ENCODE peak calls at places on chromosomes 6 and 20, in seven cellular contexts. One of them, this sample, is unnamed.

GRCh38 chr6:12010635-12011275 is 1.4 kb upstream of the HIVEP1 start:
- DNase-seq in GM12878: no peak
- DNase-seq in H1: peak
- DNase-seq in HCT116: no peak
- DNase-seq in SK-N-SH: peak
- DNase-seq in HepG2: no peak
- DNase-seq in K562: peak
- DNase-seq in this sample: peak

GRCh38 chr20:36092424-36093024 is 62.0 kb upstream of the EPB41L1 start:
- DNase-seq in H1: peak
- DNase-seq in SK-N-SH: peak
- DNase-seq in GM12878: no peak
- DNase-seq in HepG2: no peak
- DNase-seq in K562: peak
- DNase-seq in HCT116: no peak
- DNase-seq in this sample: no peak

GRCh38 chr6:122798099-122798641 is 9.1 kb downstream of the SMPDL3A start:
- DNase-seq in GM12878: no peak
- DNase-seq in K562: no peak
- DNase-seq in HepG2: peak
- DNase-seq in SK-N-SH: no peak
- DNase-seq in HCT116: peak
- DNase-seq in H1: no peak
- DNase-seq in this sample: peak

GRCh38 chr20:47167846-47168245 is 188.7 kb downstream of the ZMYND8 start:
- DNase-seq in GM12878: no peak
- DNase-seq in K562: no peak
- DNase-seq in HepG2: no peak
- DNase-seq in HCT116: no peak
- DNase-seq in H1: no peak
- DNase-seq in SK-N-SH: no peak
- DNase-seq in this sample: no peak

GRCh38 chr6:40816601-40817000 is 222.4 kb downstream of the UNC5CL start:
- DNase-seq in GM12878: no peak
- DNase-seq in H1: no peak
- DNase-seq in SK-N-SH: no peak
- DNase-seq in HepG2: no peak
- DNase-seq in K562: no peak
- DNase-seq in HCT116: no peak
- DNase-seq in this sample: no peak

GRCh38 chr6:149636116-149636515 is 12.4 kb downstream of the KATNA1 start:
- DNase-seq in HepG2: no peak
- DNase-seq in K562: no peak
- DNase-seq in SK-N-SH: no peak
- DNase-seq in HCT116: peak
- DNase-seq in H1: no peak
- DNase-seq in GM12878: no peak
- DNase-seq in this sample: no peak

GRCh38 chr6:134585529-134585873 is 267.6 kb upstream of the SGK1 start:
- DNase-seq in K562: peak
- DNase-seq in H1: no peak
- DNase-seq in GM12878: no peak
- DNase-seq in HepG2: no peak
- DNase-seq in HCT116: no peak
- DNase-seq in SK-N-SH: no peak
- DNase-seq in this sample: no peak

GRCh38 chr6:36577298-36577697 is 16.9 kb upstream of the SRSF3 start:
- DNase-seq in SK-N-SH: no peak
- DNase-seq in GM12878: no peak
- DNase-seq in H1: no peak
- DNase-seq in HCT116: peak
- DNase-seq in HepG2: peak
- DNase-seq in K562: peak
- DNase-seq in this sample: no peak

GRCh38 chr6:13404115-13404891 is 76.0 kb upstream of the TBC1D7 start:
- DNase-seq in H1: no peak
- DNase-seq in GM12878: no peak
- DNase-seq in SK-N-SH: no peak
- DNase-seq in K562: no peak
- DNase-seq in HCT116: no peak
- DNase-seq in HepG2: no peak
- DNase-seq in this sample: no peak

GRCh38 chr20:63441777-63442493 is 30.5 kb downstream of the KCNQ2 start:
- DNase-seq in HepG2: peak
- DNase-seq in SK-N-SH: peak
- DNase-seq in HCT116: peak
- DNase-seq in K562: peak
- DNase-seq in GM12878: peak
- DNase-seq in H1: peak
- DNase-seq in this sample: no peak

GRCh38 chr6:35063701-35064507 is 77.2 kb downstream of the TCP11 start:
- DNase-seq in HCT116: no peak
- DNase-seq in GM12878: no peak
- DNase-seq in HepG2: no peak
- DNase-seq in H1: no peak
- DNase-seq in SK-N-SH: no peak
- DNase-seq in K562: no peak
- DNase-seq in this sample: no peak

GRCh38 chr20:55540486-55540885 is 464.8 kb downstream of the CBLN4 start:
- DNase-seq in H1: no peak
- DNase-seq in HepG2: no peak
- DNase-seq in K562: no peak
- DNase-seq in HCT116: no peak
- DNase-seq in SK-N-SH: no peak
- DNase-seq in GM12878: no peak
- DNase-seq in this sample: no peak

GRCh38 chr20:24378651-24379050 is 90.8 kb upstream of the SYNDIG1 start:
- DNase-seq in K562: no peak
- DNase-seq in SK-N-SH: no peak
- DNase-seq in HepG2: no peak
- DNase-seq in H1: no peak
- DNase-seq in HCT116: no peak
- DNase-seq in GM12878: no peak
- DNase-seq in this sample: no peak

GRCh38 chr6:156410649-156411048 is 366.5 kb upstream of the ARID1B start:
- DNase-seq in SK-N-SH: no peak
- DNase-seq in GM12878: no peak
- DNase-seq in H1: no peak
- DNase-seq in HepG2: no peak
- DNase-seq in HCT116: no peak
- DNase-seq in K562: no peak
- DNase-seq in this sample: no peak

GRCh38 chr20:8633366-8633765 is 435.5 kb upstream of the PLCB4 start:
- DNase-seq in HepG2: no peak
- DNase-seq in SK-N-SH: no peak
- DNase-seq in K562: no peak
- DNase-seq in GM12878: no peak
- DNase-seq in H1: no peak
- DNase-seq in HCT116: no peak
- DNase-seq in this sample: no peak

GRCh38 chr20:17431621-17432364 is 99.4 kb downstream of the BFSP1 start:
- DNase-seq in GM12878: no peak
- DNase-seq in HCT116: peak
- DNase-seq in K562: peak
- DNase-seq in HepG2: peak
- DNase-seq in SK-N-SH: peak
- DNase-seq in H1: peak
- DNase-seq in this sample: peak

GRCh38 chr6:36368921-36369880 is 18.3 kb downstream of the ETV7 start:
- DNase-seq in K562: no peak
- DNase-seq in GM12878: no peak
- DNase-seq in HepG2: no peak
- DNase-seq in HCT116: no peak
- DNase-seq in SK-N-SH: no peak
- DNase-seq in H1: no peak
- DNase-seq in this sample: no peak

GRCh38 chr6:44226368-44227137 is 3.2 kb downstream of the SLC29A1 start:
- DNase-seq in GM12878: no peak
- DNase-seq in H1: no peak
- DNase-seq in HCT116: no peak
- DNase-seq in SK-N-SH: no peak
- DNase-seq in HepG2: no peak
- DNase-seq in K562: peak
- DNase-seq in this sample: no peak

GRCh38 chr6:44227138-44227770 is 3.9 kb downstream of the SLC29A1 start:
- DNase-seq in K562: peak
- DNase-seq in H1: no peak
- DNase-seq in SK-N-SH: peak
- DNase-seq in HCT116: no peak
- DNase-seq in GM12878: no peak
- DNase-seq in HepG2: no peak
- DNase-seq in this sample: no peak

GRCh38 chr6:44224978-44225330 is 1.6 kb downstream of the SLC29A1 start:
- DNase-seq in K562: no peak
- DNase-seq in SK-N-SH: no peak
- DNase-seq in HCT116: no peak
- DNase-seq in H1: no peak
- DNase-seq in HepG2: no peak
- DNase-seq in GM12878: no peak
- DNase-seq in this sample: no peak

GRCh38 chr6:44224154-44224977 is 971 bp downstream of the SLC29A1 start:
- DNase-seq in HCT116: no peak
- DNase-seq in H1: no peak
- DNase-seq in K562: no peak
- DNase-seq in GM12878: no peak
- DNase-seq in SK-N-SH: peak
- DNase-seq in HepG2: no peak
- DNase-seq in this sample: no peak

DNA sequence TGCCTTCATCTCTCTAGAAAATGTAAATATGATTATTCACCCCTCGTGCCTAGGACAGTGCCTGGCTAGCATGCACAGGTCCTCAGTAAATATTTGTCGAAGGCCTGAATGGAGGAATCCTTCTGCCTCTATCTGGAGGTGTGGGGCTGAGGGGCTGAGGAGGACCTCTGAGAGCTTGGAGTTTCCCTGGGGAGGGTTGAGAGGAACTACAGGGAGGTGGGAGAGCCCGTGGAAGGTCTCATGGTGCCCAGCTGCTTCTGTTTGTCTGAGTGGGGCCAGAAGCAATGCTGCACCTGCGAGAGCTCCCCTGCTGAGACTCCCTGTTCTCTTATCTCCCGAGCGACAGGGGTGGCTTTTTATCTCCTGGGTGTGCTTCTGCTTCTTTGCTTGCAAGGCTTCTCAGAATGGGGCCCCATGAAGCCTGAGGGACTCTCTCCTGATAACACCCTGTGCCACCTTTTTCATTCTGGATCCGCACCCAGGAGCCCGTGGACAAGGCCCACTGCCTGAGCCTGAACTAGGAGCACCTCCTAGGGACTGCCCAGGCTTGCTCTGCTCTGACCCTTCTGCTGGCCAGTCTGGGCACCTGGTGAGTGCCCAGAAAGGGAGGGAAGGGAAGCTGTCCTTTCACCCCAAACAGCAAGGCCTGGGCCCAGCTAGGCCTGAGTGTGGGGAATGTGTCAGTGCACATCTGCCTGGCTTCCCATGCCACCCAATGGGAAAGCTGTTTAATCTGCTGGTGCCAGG is 2.4 kb downstream of the SLC29A1 start:
- DNase-seq in K562: peak
- DNase-seq in GM12878: no peak
- DNase-seq in HepG2: no peak
- DNase-seq in SK-N-SH: no peak
- DNase-seq in H1: no peak
- DNase-seq in HCT116: no peak
- DNase-seq in this sample: no peak
- H3K4me3 ChIP-seq in K562: peak
- H3K4me3 ChIP-seq in GM12878: peak
- H3K4me3 ChIP-seq in HepG2: no peak
- H3K4me3 ChIP-seq in SK-N-SH: no peak
- H3K4me3 ChIP-seq in H1: peak
- H3K4me3 ChIP-seq in HCT116: no peak
- H3K4me3 ChIP-seq in this sample: peak

DNA sequence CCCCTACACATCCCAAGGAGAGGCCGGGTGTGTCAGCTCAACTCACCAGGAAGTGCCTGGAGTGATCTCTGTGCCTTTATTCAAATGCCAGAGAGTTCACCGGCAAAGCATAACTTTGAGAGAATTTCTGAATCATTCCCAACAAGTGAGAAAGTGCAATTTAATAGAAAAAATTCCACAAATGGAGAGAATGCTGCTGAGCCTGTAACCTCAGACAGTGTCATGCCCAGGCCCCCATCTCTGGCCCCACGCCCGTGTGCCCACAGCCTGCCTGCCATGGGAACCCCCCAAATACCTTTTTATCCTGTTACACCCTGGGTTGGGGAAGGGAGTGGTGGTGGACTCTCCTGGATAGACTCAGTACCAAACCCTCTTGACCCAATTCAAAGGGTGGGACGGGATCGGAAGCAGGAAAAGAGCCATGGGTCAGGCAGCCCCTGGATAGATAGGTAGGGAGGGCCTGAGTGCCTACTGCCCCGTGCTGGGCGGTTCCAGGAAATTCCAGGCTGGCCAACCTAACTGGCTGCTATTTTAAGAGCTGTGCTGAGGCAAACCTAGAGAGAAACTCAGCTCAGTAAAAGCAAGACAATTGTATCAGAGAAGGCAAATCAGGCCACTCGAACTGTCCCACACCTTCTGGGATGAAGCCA is 179.0 kb upstream of the FOXA2 start:
- DNase-seq in H1: no peak
- DNase-seq in HepG2: no peak
- DNase-seq in GM12878: no peak
- DNase-seq in HCT116: peak
- DNase-seq in K562: no peak
- DNase-seq in SK-N-SH: no peak
- DNase-seq in this sample: no peak
- TF ChIP-seq SIN3A in H1: no peak
- TF ChIP-seq SIN3A in HepG2: no peak
- TF ChIP-seq SIN3A in GM12878: no peak
- TF ChIP-seq SIN3A in HCT116: no peak
- TF ChIP-seq SIN3A in K562: no peak
- TF ChIP-seq SIN3A in SK-N-SH: no peak
- TF ChIP-seq SIN3A in this sample: no peak

GRCh38 chr6:24935753-24936152 is at the start of gene RIPOR2:
- DNase-seq in HCT116: no peak
- DNase-seq in H1: peak
- DNase-seq in HepG2: no peak
- DNase-seq in K562: no peak
- DNase-seq in GM12878: no peak
- DNase-seq in SK-N-SH: no peak
- DNase-seq in this sample: no peak
- H3K4me3 ChIP-seq in HCT116: no peak
- H3K4me3 ChIP-seq in H1: peak
- H3K4me3 ChIP-seq in HepG2: no peak
- H3K4me3 ChIP-seq in K562: no peak
- H3K4me3 ChIP-seq in GM12878: peak
- H3K4me3 ChIP-seq in SK-N-SH: no peak
- H3K4me3 ChIP-seq in this sample: no peak

DNA sequence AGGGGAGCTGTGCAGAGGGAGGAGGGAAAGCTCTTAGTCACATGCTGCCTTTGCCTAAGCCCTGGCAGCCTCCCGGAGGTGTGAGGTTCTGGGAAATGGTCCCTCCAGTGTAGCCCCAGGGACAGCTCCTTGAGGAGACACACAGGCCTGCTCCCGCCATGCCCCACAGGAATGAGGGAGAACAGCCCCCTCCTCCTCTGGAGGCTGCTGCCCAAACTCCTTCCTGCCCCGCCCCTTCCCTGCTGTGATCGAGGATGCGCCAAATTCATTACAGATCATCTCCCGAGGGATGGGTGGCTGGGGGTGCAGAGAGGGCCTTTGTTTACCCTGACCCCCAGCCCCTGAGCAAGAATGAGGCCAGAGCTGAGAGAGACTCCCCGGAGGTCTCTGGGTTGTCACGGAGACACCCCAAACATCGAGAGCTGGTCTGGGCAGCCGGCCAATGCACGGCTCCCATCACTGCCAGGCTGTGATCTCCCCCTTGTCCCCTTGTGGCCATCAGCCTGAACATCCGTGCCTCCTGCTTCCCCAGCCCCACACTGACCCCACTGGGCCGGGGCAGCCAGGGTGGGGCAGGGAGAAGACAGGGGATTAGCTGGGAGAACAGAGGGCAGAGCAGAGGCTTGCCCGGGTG is 8.4 kb downstream of the CYP21A2 start:
- DNase-seq in HepG2: peak
- DNase-seq in K562: peak
- DNase-seq in SK-N-SH: peak
- DNase-seq in GM12878: no peak
- DNase-seq in H1: peak
- DNase-seq in HCT116: no peak
- DNase-seq in this sample: no peak
- TF ChIP-seq SIN3A in HepG2: no peak
- TF ChIP-seq SIN3A in K562: no peak
- TF ChIP-seq SIN3A in SK-N-SH: no peak
- TF ChIP-seq SIN3A in GM12878: no peak
- TF ChIP-seq SIN3A in H1: no peak
- TF ChIP-seq SIN3A in HCT116: no peak
- TF ChIP-seq SIN3A in this sample: no peak

This sample was measured in Panc1.